ENCODE peak calls at places on chromosomes 4 and X, in four cellular contexts. Y is activated naive CD8-positive, alpha-beta T cell treated with anti-CD3 and anti-CD28 coated beads, Interleukin-2, amount 50 U/mL, for 24 hours; W is endothelial cell of umbilical vein; H is Calu3. M is an unnamed sample.

GRCh38 chrX:13085533-13085932 is 41.1 kb upstream of the FAM9C start:
- DNase-seq in H (no peak), W (no peak), Y (peak; percentile 44), M (no peak)

GRCh38 chr4:118857760-118858159 is 21.8 kb upstream of the SEC24D start:
- DNase-seq in H (no peak), Y (no peak), W (no peak), M (no peak)

GRCh38 chr4:112451831-112452230 is 64.1 kb downstream of the NEUROG2 start:
- DNase-seq in H (no peak), Y (no peak), W (no peak), M (no peak)

GRCh38 chrX:110992611-110993010 is 103.4 kb upstream of the PAK3 start:
- DNase-seq in Y (peak; percentile 1), H (peak; percentile 28), W (no peak), M (peak; percentile 19)

GRCh38 chr4:13553081-13553480 is 8.8 kb upstream of the NKX3-2 start:
- DNase-seq in Y (no peak), W (no peak), H (no peak), M (no peak)

GRCh38 chr4:73859614-73860088 is 6.6 kb downstream of the PF4V1 start:
- DNase-seq in H (no peak), W (no peak), Y (no peak), M (no peak)

GRCh38 chr4:41749650-41750049 is 1.1 kb upstream of the PHOX2B start:
- DNase-seq in H (no peak), W (no peak), Y (no peak), M (no peak)

GRCh38 chrX:44241551-44241950 is 101.9 kb downstream of the EFHC2 start:
- DNase-seq in Y (no peak), W (no peak), H (no peak), M (no peak)

GRCh38 chrX:103356023-103356798 is at the start of gene TCEAL9:
- DNase-seq in H (peak; percentile 30), W (peak; percentile 79), Y (peak; percentile 8), M (peak; percentile 59)

GRCh38 chrX:41397228-41397627 is 49.9 kb upstream of the NYX start:
- DNase-seq in Y (no peak), H (no peak), W (no peak), M (no peak)

GRCh38 chr4:1205641-1206298 is 33.4 kb upstream of the SPON2 start:
- DNase-seq in W (no peak), Y (no peak), H (no peak), M (no peak)

GRCh38 chr4:113645771-113646455 is 115.6 kb downstream of the CAMK2D start:
- DNase-seq in H (peak; percentile 32), Y (no peak), W (peak; percentile 89), M (peak; percentile 20)

GRCh38 chr4:25861951-25862410 is 807 bp downstream of the SEL1L3 start:
- DNase-seq in H (no peak), Y (peak; percentile 33), W (no peak), M (peak; percentile 66)

GRCh38 chr4:70315928-70316327 is 18.9 kb upstream of the CABS1 start:
- DNase-seq in H (no peak), Y (no peak), W (no peak), M (no peak)

GRCh38 chrX:10722804-10723364 is 102.5 kb upstream of the MID1 start:
- DNase-seq in H (peak; percentile 66), Y (peak; percentile 25), W (peak; percentile 54), M (peak; percentile 30)

GRCh38 chr4:3307891-3308575 is 15.2 kb downstream of the RGS12 start:
- DNase-seq in Y (no peak), H (no peak), W (no peak), M (no peak)

GRCh38 chr4:123412700-123413512 is 16.3 kb downstream of the SPRY1 start:
- DNase-seq in Y (no peak), W (no peak), H (no peak), M (no peak)

GRCh38 chr4:72983706-72984105 is 85.8 kb downstream of the COX18 start:
- DNase-seq in Y (no peak), H (no peak), W (peak; percentile 23), M (no peak)

GRCh38 chr4:32789026-32789608 is 2068.9 kb downstream of the PCDH7 start:
- DNase-seq in H (no peak), Y (no peak), W (no peak), M (no peak)

GRCh38 chr4:6674500-6675149 is 19.1 kb upstream of the S100P start:
- DNase-seq in H (peak; percentile 46), Y (peak; percentile 54), W (peak; percentile 48), M (peak; percentile 73)

GRCh38 chr4:104641427-104641826 is 146.7 kb upstream of the CXXC4 start:
- DNase-seq in Y (no peak), W (no peak), H (no peak), M (no peak)

GRCh38 chrX:151151668-151152267 is 24.6 kb upstream of the GPR50 start:
- DNase-seq in W (peak; percentile 40), Y (peak; percentile 12), H (peak; percentile 17), M (no peak)

GRCh38 chrX:14501312-14501711 is 28.0 kb upstream of the GLRA2 start:
- DNase-seq in Y (no peak), W (no peak), H (no peak), M (no peak)

GRCh38 chr4:144565558-144566195 is 80.3 kb upstream of the HHIP start:
- DNase-seq in Y (no peak), H (no peak), W (peak; percentile 36), M (no peak)